ENCODE peak calls at places on chromosome 2, in nine cellular contexts. T is tibial artery, M is K562, C is A549, V is neural progenitor cell, R is foreskin fibroblast, L is HL-60, J is fibroblast of lung, X is AG04450. N is an unnamed sample.

GRCh38 chr2:29000954-29001353 is 19.9 kb downstream of the TOGARAM2 start:
- DNase-seq in X (no peak), J (no peak), M (no peak), L (no peak), R (no peak), V (no peak), C (no peak), T (no peak), N (no peak)

GRCh38 chr2:226467221-226467620 is 332.4 kb downstream of the IRS1 start:
- DNase-seq in R (no peak), T (no peak), X (no peak), V (no peak), L (no peak), C (no peak), J (no peak), M (no peak), N (no peak)

GRCh38 chr2:5042666-5043440 is 649.3 kb upstream of the SOX11 start:
- DNase-seq in V (no peak), L (no peak), R (no peak), T (no peak), M (no peak), J (no peak), C (no peak), X (no peak), N (no peak)

GRCh38 chr2:128197059-128197458 is 106.1 kb downstream of the UGGT1 start:
- DNase-seq in R (no peak), T (no peak), M (no peak), X (no peak), V (no peak), L (no peak), J (no peak), C (no peak), N (no peak)

GRCh38 chr2:28956890-28957289 is 24.2 kb upstream of the TOGARAM2 start:
- DNase-seq in M (no peak), J (no peak), C (peak), V (no peak), T (no peak), X (no peak), L (no peak), R (no peak), N (no peak)

GRCh38 chr2:14536976-14537375 is 95.5 kb upstream of the LRATD1 start:
- DNase-seq in M (no peak), T (no peak), C (no peak), L (no peak), V (no peak), R (no peak), X (no peak), J (no peak), N (no peak)

GRCh38 chr2:10057231-10058107 is 14.1 kb downstream of the KLF11 start:
- DNase-seq in T (no peak), V (peak), R (peak), L (no peak), M (peak), X (peak), C (no peak), J (peak), N (peak)

GRCh38 chr2:191933307-191934105 is 86.6 kb upstream of the CAVIN2 start:
- DNase-seq in L (no peak), J (peak), M (no peak), V (no peak), T (no peak), C (no peak), R (no peak), X (peak), N (no peak)

GRCh38 chr2:225295102-225295501 is 104.4 kb upstream of the NYAP2 start:
- DNase-seq in V (no peak), R (no peak), L (no peak), M (no peak), T (no peak), J (no peak), X (no peak), C (no peak), N (no peak)

GRCh38 chr2:62822549-62822948 is 117.0 kb downstream of the EHBP1 start:
- DNase-seq in V (no peak), J (no peak), C (no peak), L (no peak), T (no peak), R (no peak), M (no peak), X (no peak), N (no peak)

GRCh38 chr2:167712275-167712674 is 535.1 kb downstream of the STK39 start:
- DNase-seq in L (no peak), J (no peak), X (no peak), V (no peak), R (no peak), T (no peak), C (no peak), M (no peak), N (no peak)

GRCh38 chr2:9191044-9191481 is 15.5 kb upstream of the ASAP2 start:
- DNase-seq in X (peak), C (peak), T (peak), J (peak), R (peak), V (peak), L (no peak), M (no peak), N (peak)

GRCh38 chr2:65396348-65397026 is 35.9 kb downstream of the SPRED2 start:
- DNase-seq in V (no peak), M (no peak), R (peak), C (peak), T (no peak), L (no peak), J (peak), X (no peak), N (no peak)

GRCh38 chr2:124267821-124268220 is 242.7 kb downstream of the CNTNAP5 start:
- DNase-seq in R (peak), C (no peak), J (peak), V (no peak), L (no peak), M (no peak), X (no peak), T (no peak), N (no peak)

GRCh38 chr2:182463760-182464159 is 36.9 kb upstream of the PDE1A start:
- DNase-seq in V (no peak), J (no peak), C (no peak), R (no peak), T (no peak), L (no peak), X (no peak), M (no peak), N (no peak)

GRCh38 chr2:219175928-219176817 is 552 bp downstream of the CNPPD1 start:
- DNase-seq in V (peak), R (no peak), J (peak), M (peak), T (peak), C (peak), X (no peak), L (peak), N (no peak)
- TF ChIP-seq CTCF in V (peak), R (peak), J (no peak), M (no peak), T (no peak), C (no peak), X (peak), L (no peak), N (peak)

DNA sequence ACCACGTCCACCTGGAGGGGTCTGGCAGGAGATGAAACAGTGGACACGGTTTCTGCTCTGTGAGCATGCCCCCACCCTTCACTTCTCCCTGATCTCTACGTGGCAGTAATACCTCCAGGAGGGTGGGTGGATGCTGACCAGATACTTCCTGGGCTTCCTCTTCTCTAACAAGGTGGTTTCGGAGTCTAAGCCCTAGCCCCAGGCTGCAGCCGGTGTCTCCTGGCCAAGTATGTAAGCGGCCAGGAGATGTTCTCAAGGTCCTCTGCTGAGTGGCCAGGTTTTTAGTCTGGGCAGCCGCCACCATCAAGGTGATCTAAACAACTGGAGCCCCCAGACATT is 101.8 kb upstream of the ASB18 start:
- DNase-seq in X (no peak), C (no peak), V (no peak), L (no peak), T (no peak), M (no peak), J (no peak), R (no peak), N (no peak)
- H3K4me3 ChIP-seq in X (no peak), C (no peak), V (no peak), L (no peak), T (no peak), M (no peak), J (no peak), R (no peak), N (no peak)

GRCh38 chr2:70554338-70554892 is 789 bp upstream of the TGFA start:
- DNase-seq in X (no peak), V (no peak), M (no peak), J (no peak), T (no peak), L (no peak), R (no peak), C (no peak), N (no peak)
- TF ChIP-seq CTCF in X (no peak), V (no peak), M (no peak), J (no peak), T (no peak), L (no peak), R (no peak), C (peak), N (no peak)

DNA sequence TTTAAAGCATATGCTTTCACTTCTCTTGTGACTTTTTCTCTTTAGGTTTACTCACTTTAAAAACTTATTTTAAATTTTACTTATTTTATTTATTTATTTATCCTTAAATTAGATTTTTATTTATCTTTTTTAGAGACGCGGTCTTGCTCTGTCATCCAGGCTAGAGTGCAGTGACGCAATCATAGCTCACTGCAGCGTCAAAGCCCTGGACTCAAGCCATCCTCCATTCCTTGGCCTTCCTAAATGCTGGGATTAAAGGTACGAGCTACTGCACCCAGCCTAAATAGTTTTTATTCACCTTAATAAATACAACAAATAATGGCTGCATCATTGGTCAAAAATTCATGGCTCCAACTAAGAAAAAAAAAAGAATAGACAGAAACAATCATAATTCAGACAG is 415.7 kb upstream of the FIGN start:
- DNase-seq in L (no peak), R (no peak), X (peak), C (no peak), J (no peak), T (no peak), M (no peak), V (no peak), N (no peak)
- H3K4me3 ChIP-seq in L (no peak), R (no peak), X (no peak), C (no peak), J (no peak), T (no peak), M (no peak), V (no peak), N (no peak)

GRCh38 chr2:230230087-230230486 is 4.6 kb downstream of the SP140 start:
- DNase-seq in M (no peak), C (no peak), R (peak), T (no peak), X (peak), V (no peak), J (peak), L (peak), N (no peak)
- TF ChIP-seq CTCF in M (no peak), C (no peak), R (no peak), T (no peak), X (no peak), V (no peak), J (no peak), L (no peak), N (no peak)

GRCh38 chr2:190859347-190860297 is 21.0 kb upstream of the GLS start:
- DNase-seq in V (no peak), L (no peak), C (peak), T (no peak), M (no peak), X (no peak), J (peak), R (no peak), N (no peak)
- H3K4me3 ChIP-seq in V (no peak), L (no peak), C (peak), T (peak), M (no peak), X (peak), J (no peak), R (peak), N (peak)

DNA sequence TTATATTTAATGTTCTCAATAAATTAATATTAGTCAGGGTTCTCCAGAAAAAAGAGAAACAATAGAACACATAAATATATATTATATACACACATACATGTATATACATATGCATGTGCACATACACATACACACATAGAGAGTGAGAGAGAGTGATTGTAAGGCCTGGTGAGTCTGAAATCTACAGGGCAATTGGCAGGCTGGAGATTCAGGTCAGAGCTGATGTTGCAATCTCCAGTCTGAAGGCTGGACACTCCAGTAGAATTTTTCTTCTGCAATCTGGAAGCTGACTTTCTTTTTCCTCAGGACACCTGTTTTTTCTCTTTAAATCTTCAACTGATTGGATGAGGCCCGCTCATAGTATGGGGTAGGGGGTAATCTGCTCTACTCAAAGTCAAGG is 3.2 kb downstream of the TMEM182 start:
- DNase-seq in J (no peak), X (no peak), M (no peak), T (no peak), L (no peak), C (no peak), R (no peak), V (no peak), N (no peak)
- TF ChIP-seq CTCF in J (no peak), X (no peak), M (no peak), T (no peak), L (no peak), C (no peak), R (no peak), V (no peak), N (no peak)

GRCh38 chr2:25161055-25161781 is 7.2 kb downstream of the POMC start:
- DNase-seq in J (peak), M (no peak), X (no peak), R (no peak), L (no peak), T (peak), V (no peak), C (no peak), N (no peak)
- H3K4me3 ChIP-seq in J (no peak), M (no peak), X (no peak), R (peak), L (no peak), T (peak), V (no peak), C (no peak), N (no peak)

GRCh38 chr2:86621290-86621943 is 2.2 kb downstream of the RNF103 start:
- DNase-seq in C (no peak), V (no peak), L (no peak), T (no peak), X (no peak), J (peak), R (no peak), M (no peak), N (no peak)
- TF ChIP-seq CTCF in C (no peak), V (no peak), L (no peak), T (no peak), X (peak), J (no peak), R (no peak), M (no peak), N (no peak)

GRCh38 chr2:233489666-233490065 is 76.9 kb downstream of the USP40 start:
- DNase-seq in X (no peak), C (no peak), L (no peak), V (no peak), M (no peak), J (peak), R (no peak), T (no peak), N (peak)
- H3K4me3 ChIP-seq in X (no peak), C (no peak), L (no peak), V (no peak), M (no peak), J (no peak), R (no peak), T (no peak), N (no peak)